ENCODE peak calls at places on chromosomes 6 and 20, in six cellular contexts. T is putamen; H is D341Med; W is GM12865; S is dorsolateral prefrontal cortex; Y is CD8-positive, alpha-beta memory T cell. D is an unnamed sample.

GRCh38 chr6:37550436-37550835 is 50.7 kb upstream of the CCDC167 start:
- DNase-seq in H (no peak), S (no peak), Y (no peak), W (no peak), T (no peak), D (no peak)

GRCh38 chr6:132902866-132903265 is 88.5 kb downstream of the RPS12 start:
- DNase-seq in S (no peak), Y (no peak), T (no peak), W (no peak), H (no peak), D (no peak)

GRCh38 chr6:90446164-90446563 is 140.7 kb downstream of the MAP3K7 start:
- DNase-seq in T (no peak), H (no peak), W (no peak), S (no peak), Y (no peak), D (no peak)

GRCh38 chr20:24891546-24892393 is 57.3 kb upstream of the CST7 start:
- DNase-seq in T (no peak), W (no peak), S (no peak), Y (no peak), H (peak), D (no peak)

GRCh38 chr6:4401408-4402367 is 266.3 kb upstream of the ECI2 start:
- DNase-seq in T (no peak), Y (no peak), W (no peak), H (no peak), S (no peak), D (no peak)

GRCh38 chr6:151240036-151240685 is 394 bp downstream of the AKAP12 start:
- DNase-seq in W (peak), H (peak), Y (no peak), S (peak), T (peak), D (no peak)

GRCh38 chr6:158168054-158168303 is at the start of gene SERAC1:
- DNase-seq in S (no peak), W (no peak), H (peak), Y (peak), T (no peak), D (no peak)

GRCh38 chr6:166679566-166679965 is 52.5 kb upstream of the RPS6KA2 start:
- DNase-seq in H (no peak), W (no peak), T (no peak), S (no peak), Y (no peak), D (no peak)

GRCh38 chr6:6711832-6712231 is 123.3 kb downstream of the LY86 start:
- DNase-seq in W (peak), T (no peak), S (no peak), Y (no peak), H (no peak), D (no peak)

GRCh38 chr6:35080016-35080680 is 61.0 kb downstream of the TCP11 start:
- DNase-seq in S (no peak), H (no peak), T (no peak), W (no peak), Y (no peak), D (no peak)

GRCh38 chr20:62360854-62361798 is 6.0 kb downstream of the LAMA5 start:
- DNase-seq in T (no peak), S (no peak), W (no peak), Y (no peak), H (no peak), D (no peak)

GRCh38 chr6:13281630-13282156 is 46.6 kb downstream of the TBC1D7 start:
- DNase-seq in W (no peak), T (no peak), H (no peak), Y (no peak), S (peak), D (no peak)